ENCODE peak calls at places on chromosomes 5 and 9, in nine cellular contexts. V is nephron progenitor cell, M is tibial artery, Y is astrocyte of the spinal cord, N is bronchial epithelial cell, U is left ventricle myocardium inferior, Q is osteoblast, Z is astrocyte of the cerebellum, P is IMR-90. G is an unnamed sample.

GRCh38 chr5:148145916-148146315 is 22.4 kb upstream of the SPINK14 start:
- DNase-seq in Q (no peak), V (no peak), U (no peak), Z (peak), N (peak), M (no peak), P (peak), Y (peak), G (no peak)

GRCh38 chr5:21919417-21920022 is 933.6 kb downstream of the CDH12 start:
- DNase-seq in N (peak), Y (peak), M (no peak), V (peak), Q (peak), P (peak), Z (peak), U (no peak), G (peak)

GRCh38 chr9:117703538-117703937 is 665 bp upstream of the TLR4 start:
- DNase-seq in Y (no peak), U (no peak), P (no peak), N (peak), V (no peak), Q (no peak), M (no peak), Z (peak), G (no peak)

GRCh38 chr9:134455951-134456739 is 129.9 kb downstream of the RXRA start:
- DNase-seq in Q (peak), U (peak), Y (peak), V (no peak), N (peak), Z (peak), P (peak), M (peak), G (no peak)

GRCh38 chr5:64108674-64109073 is 57.0 kb upstream of the RNF180 start:
- DNase-seq in Q (no peak), Y (no peak), P (no peak), V (no peak), N (no peak), Z (no peak), U (no peak), M (no peak), G (no peak)

GRCh38 chr9:128143409-128144238 is 5.6 kb upstream of the LCN2 start:
- DNase-seq in U (no peak), Q (peak), N (no peak), M (no peak), Z (no peak), Y (no peak), P (no peak), V (no peak), G (no peak)

GRCh38 chr5:159052282-159053011 is 47.3 kb downstream of the EBF1 start:
- DNase-seq in Y (no peak), M (no peak), Z (no peak), P (no peak), Q (no peak), V (no peak), N (no peak), U (no peak), G (no peak)

GRCh38 chr5:10635861-10636350 is 72.0 kb downstream of the ANKRD33B start:
- DNase-seq in N (peak), Y (no peak), P (no peak), V (no peak), Q (no peak), U (no peak), M (no peak), Z (no peak), G (no peak)

GRCh38 chr9:127457191-127457878 is 6.0 kb downstream of the LRSAM1 start:
- DNase-seq in U (no peak), N (no peak), V (no peak), P (no peak), M (no peak), Y (no peak), Z (no peak), Q (peak), G (no peak)

GRCh38 chr5:174303437-174304045 is 258.0 kb downstream of the NSG2 start:
- DNase-seq in M (no peak), Q (no peak), P (no peak), Z (no peak), Y (no peak), N (no peak), U (no peak), V (no peak), G (no peak)

GRCh38 chr5:159955056-159955624 is 38.9 kb downstream of the ADRA1B start:
- DNase-seq in N (no peak), P (no peak), Y (no peak), Q (no peak), U (no peak), Z (no peak), V (no peak), M (no peak), G (no peak)

GRCh38 chr9:133683494-133684460 is 47.6 kb downstream of the DBH start:
- DNase-seq in P (peak), Z (no peak), N (no peak), U (peak), V (no peak), Y (no peak), M (no peak), Q (peak), G (no peak)

GRCh38 chr5:90866333-90866732 is 307.7 kb downstream of the ADGRV1 start:
- DNase-seq in N (peak), P (peak), U (no peak), Y (peak), Z (peak), M (no peak), Q (peak), V (no peak), G (no peak)

GRCh38 chr9:116087246-116087645 is 66.3 kb upstream of the PAPPA start:
- DNase-seq in P (peak), N (peak), Z (peak), Q (no peak), Y (peak), V (no peak), U (peak), M (peak), G (no peak)

DNA sequence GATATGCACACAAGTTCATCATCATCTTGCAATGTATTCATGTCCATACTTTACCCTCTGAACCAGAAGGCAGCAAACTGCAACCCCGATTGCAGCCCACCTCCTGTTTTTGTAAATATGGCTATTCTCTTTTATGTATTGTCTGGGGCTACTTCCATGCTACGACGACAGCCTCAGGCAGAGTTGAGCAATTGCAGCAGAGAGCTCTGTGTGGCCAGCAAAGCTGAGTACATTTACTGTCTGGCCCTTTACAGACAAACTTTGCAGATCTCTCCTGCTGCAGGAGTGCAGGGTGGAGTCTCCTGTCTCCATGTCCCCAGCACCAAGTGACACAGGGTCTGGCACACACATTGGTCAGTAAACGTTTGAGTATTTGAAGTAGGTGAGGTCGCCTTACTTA is 27.0 kb downstream of the PRRC2B start:
- DNase-seq in Z (no peak), M (no peak), Y (peak), P (peak), V (no peak), U (no peak), N (peak), Q (peak), G (no peak)
- TF ChIP-seq CTCF in Z (peak), M (no peak), Y (peak), P (no peak), V (no peak), U (peak), N (no peak), Q (peak), G (peak)

DNA sequence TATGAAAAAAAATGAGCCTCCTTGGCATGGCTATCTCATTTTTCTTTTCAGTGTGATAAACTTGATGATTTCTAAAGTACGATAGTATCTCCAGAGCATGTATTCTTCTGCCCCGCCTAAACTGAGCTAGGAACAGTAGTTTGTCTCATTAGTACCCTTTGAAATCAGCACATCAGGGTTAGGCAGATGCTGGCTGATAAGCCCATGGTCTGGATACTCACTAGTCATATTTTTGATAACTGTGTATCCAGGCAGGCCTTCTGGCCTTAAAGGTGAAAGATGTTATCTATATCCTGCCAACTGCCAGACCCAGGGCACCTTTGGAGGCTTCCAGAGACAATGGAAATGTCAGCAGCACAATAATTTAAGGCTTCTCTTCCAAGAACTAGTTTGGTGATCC is 103.8 kb downstream of the GIN1 start:
- DNase-seq in U (no peak), V (no peak), Z (no peak), N (no peak), P (no peak), Q (no peak), Y (no peak), M (no peak), G (no peak)
- TF ChIP-seq CTCF in U (no peak), V (no peak), Z (no peak), N (no peak), P (no peak), Q (no peak), Y (no peak), M (no peak), G (no peak)

GRCh38 chr5:151264113-151264512 is 11.1 kb downstream of the GM2A start:
- DNase-seq in N (peak), Z (no peak), U (no peak), V (no peak), Y (peak), M (no peak), P (peak), Q (peak), G (no peak)
- TF ChIP-seq CTCF in N (no peak), Z (no peak), U (no peak), V (no peak), Y (no peak), M (no peak), P (no peak), Q (no peak), G (no peak)

DNA sequence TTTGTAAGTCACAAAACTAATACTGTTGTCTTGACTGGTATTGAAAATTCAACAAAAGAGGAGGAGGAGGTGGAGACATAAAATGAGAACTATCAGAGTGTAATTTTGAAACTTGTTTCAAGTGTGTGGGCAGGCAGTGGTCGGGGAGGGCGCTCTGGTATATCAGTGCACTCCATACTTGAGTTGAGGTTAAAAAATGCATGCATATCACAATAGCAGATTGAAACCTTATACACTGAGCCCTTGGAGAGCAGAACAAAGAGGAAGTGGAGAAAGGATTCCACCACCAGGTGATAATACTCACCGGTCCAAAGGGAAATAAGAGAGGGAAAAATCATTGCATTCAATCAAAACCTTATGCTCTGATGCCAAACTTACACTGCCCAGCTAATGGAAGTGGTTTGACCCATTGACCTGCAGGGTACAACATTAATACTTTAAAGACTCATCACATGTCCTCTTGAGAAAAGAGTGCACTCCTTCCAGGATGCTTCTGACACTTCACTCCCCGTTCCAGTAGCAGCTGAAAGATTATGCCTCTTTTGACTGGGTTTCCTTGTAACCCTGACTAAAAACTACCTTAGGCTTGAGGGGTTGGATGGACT is 79.5 kb upstream of the FAM169A start:
- DNase-seq in Y (no peak), V (no peak), Q (no peak), P (no peak), M (no peak), Z (no peak), N (no peak), U (no peak), G (no peak)
- TF ChIP-seq CTCF in Y (no peak), V (no peak), Q (no peak), P (no peak), M (no peak), Z (no peak), N (no peak), U (no peak), G (no peak)

GRCh38 chr9:110141118-110141797 is 66.7 kb downstream of the C9orf152 start:
- DNase-seq in N (peak), P (peak), Q (peak), U (no peak), Z (peak), V (no peak), Y (peak), M (peak), G (no peak)

GRCh38 chr9:110146371-110146770 is 61.6 kb downstream of the C9orf152 start:
- DNase-seq in P (peak), Q (no peak), Z (no peak), N (no peak), Y (no peak), M (no peak), U (no peak), V (no peak), G (no peak)

GRCh38 chr9:110142868-110143866 is 64.8 kb downstream of the C9orf152 start:
- DNase-seq in U (no peak), Q (no peak), N (no peak), Y (no peak), M (no peak), P (no peak), Z (no peak), V (no peak), G (no peak)

GRCh38 chr9:110142253-110142652 is 65.7 kb downstream of the C9orf152 start:
- DNase-seq in Q (no peak), Z (no peak), V (no peak), N (no peak), P (no peak), Y (no peak), U (no peak), M (no peak), G (no peak)

DNA sequence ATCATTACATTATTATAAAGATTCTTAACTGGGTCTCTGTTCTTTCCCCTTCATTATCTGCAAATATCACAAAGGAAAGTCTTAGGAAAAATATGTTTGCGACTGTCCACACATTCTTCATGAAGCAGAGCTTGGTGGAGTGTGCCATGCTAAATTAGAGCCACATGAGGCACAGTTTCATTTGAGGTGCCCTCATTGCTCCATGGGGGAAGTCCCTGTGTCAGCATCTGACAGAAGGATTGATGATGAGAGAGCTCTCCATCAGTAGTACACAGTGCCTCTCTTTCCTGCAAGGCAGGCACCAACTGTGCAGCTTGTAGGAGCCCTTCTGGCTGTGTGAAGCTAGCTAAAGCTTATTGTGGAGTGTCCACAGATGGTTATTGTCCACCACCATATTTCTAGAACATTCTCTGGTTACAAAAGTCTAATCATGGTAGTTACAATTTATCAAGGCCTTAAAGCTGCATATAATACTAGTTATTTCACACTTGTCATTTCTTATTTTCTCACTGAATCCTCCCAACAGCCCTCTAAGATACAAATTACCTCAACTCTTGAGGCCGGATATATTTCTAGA is 63.9 kb downstream of the C9orf152 start:
- DNase-seq in M (no peak), N (no peak), Y (no peak), U (no peak), Q (peak), Z (no peak), V (no peak), P (no peak), G (no peak)
- TF ChIP-seq CTCF in M (no peak), N (no peak), Y (no peak), U (no peak), Q (no peak), Z (no peak), V (no peak), P (no peak), G (no peak)

GRCh38 chr5:9098990-9099389 is 446.9 kb downstream of the SEMA5A start:
- DNase-seq in P (no peak), V (no peak), U (no peak), Y (no peak), M (no peak), Q (no peak), N (no peak), Z (no peak), G (no peak)

GRCh38 chr5:9104576-9105339 is 441.1 kb downstream of the SEMA5A start:
- DNase-seq in Q (no peak), U (no peak), Y (peak), N (no peak), Z (no peak), V (no peak), P (peak), M (no peak), G (no peak)

GRCh38 chr5:9094582-9094981 is 451.3 kb downstream of the SEMA5A start:
- DNase-seq in U (no peak), V (no peak), N (no peak), M (no peak), P (peak), Y (no peak), Z (no peak), Q (no peak), G (no peak)

DNA sequence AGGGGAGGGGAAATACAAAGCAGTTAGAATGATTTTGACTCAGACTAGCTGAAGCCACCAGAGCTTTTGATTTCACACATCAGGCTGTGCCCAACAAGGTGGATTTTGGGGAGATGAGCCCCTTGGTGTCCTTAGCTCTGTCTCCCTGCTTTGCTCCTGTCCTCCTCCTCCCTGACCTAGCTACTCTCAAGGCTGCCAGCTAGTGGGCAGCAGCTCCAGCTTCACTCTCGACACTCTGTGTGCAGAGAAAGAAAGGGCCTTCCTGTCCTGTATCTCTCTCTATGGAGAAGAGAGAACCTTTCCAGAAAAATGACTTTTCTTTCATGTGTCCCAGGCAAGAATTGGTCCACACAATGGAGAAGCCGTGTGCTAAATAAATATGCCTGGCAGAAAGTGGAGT is 446.2 kb downstream of the SEMA5A start:
- DNase-seq in Y (no peak), Z (no peak), V (no peak), Q (no peak), M (no peak), N (no peak), P (no peak), U (no peak), G (no peak)
- TF ChIP-seq CTCF in Y (no peak), Z (no peak), V (no peak), Q (peak), M (no peak), N (no peak), P (no peak), U (no peak), G (no peak)

GRCh38 chr5:144684899-144685298 is 514.2 kb downstream of the KCTD16 start:
- DNase-seq in M (no peak), Z (no peak), U (no peak), V (no peak), P (no peak), Q (no peak), Y (no peak), N (no peak), G (no peak)
- TF ChIP-seq CTCF in M (no peak), Z (no peak), U (no peak), V (no peak), P (no peak), Q (no peak), Y (no peak), N (no peak), G (no peak)

GRCh38 chr5:171418982-171419662 is at the start of gene FGF18:
- DNase-seq in P (peak), U (peak), Z (peak), M (peak), Y (peak), N (no peak), V (peak), Q (peak), G (peak)
- TF ChIP-seq CTCF in P (no peak), U (no peak), Z (no peak), M (no peak), Y (no peak), N (no peak), V (peak), Q (no peak), G (peak)

DNA sequence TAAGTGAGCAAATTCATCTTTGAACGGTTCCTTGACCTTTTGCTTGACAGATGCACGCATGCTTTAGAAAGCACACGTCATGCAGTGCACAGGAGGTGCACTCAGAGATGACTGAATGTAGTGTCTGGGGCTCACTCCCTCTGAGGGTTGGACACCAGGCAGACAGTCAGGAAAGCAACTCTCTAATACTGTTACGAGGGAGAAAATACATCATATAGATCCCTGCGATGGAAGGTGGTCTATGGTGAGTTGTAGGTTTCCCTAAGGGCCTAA is 16.5 kb upstream of the PHF19 start:
- DNase-seq in U (no peak), N (no peak), Y (peak), Z (no peak), P (peak), Q (peak), V (no peak), M (no peak), G (no peak)
- TF ChIP-seq CTCF in U (no peak), N (no peak), Y (no peak), Z (no peak), P (no peak), Q (no peak), V (no peak), M (no peak), G (no peak)